ENCODE peak calls at places on chromosomes 2 and 18, in four cellular contexts. L is cardiac muscle cell, S is HCT116, B is psoas muscle. E is an unnamed sample.

GRCh38 chr18:41906528-41907256 is 48.3 kb upstream of the PIK3C3 start:
- DNase-seq in B (no peak), S (peak), L (peak), E (no peak)

GRCh38 chr2:132797551-132797950 is 127.5 kb upstream of the LYPD1 start:
- DNase-seq in S (no peak), L (peak), B (no peak), E (no peak)

GRCh38 chr2:165863816-165864221 is 69.8 kb upstream of the GALNT3 start:
- DNase-seq in S (no peak), L (no peak), B (no peak), E (no peak)

GRCh38 chr2:160472839-160473251 is 20.8 kb downstream of the RBMS1 start:
- DNase-seq in L (no peak), B (no peak), S (no peak), E (no peak)

GRCh38 chr2:205563646-205564045 is 118.7 kb upstream of the NRP2 start:
- DNase-seq in B (peak), L (peak), S (peak), E (no peak)

GRCh38 chr18:63409301-63409700 is 13.0 kb downstream of the VPS4B start:
- DNase-seq in L (no peak), S (no peak), B (no peak), E (no peak)

GRCh38 chr2:10311736-10312135 is 9.0 kb downstream of the HPCAL1 start:
- DNase-seq in B (no peak), L (no peak), S (no peak), E (no peak)

GRCh38 chr2:53820711-53821110 is 33.9 kb downstream of the ERLEC1 start:
- DNase-seq in B (no peak), S (no peak), L (no peak), E (no peak)

GRCh38 chr2:101696272-101697123 is 1.0 kb upstream of the MAP4K4 start:
- DNase-seq in L (peak), S (no peak), B (peak), E (no peak)

GRCh38 chr2:172409042-172409441 is 18.3 kb upstream of the ITGA6 start:
- DNase-seq in B (no peak), L (no peak), S (no peak), E (no peak)

GRCh38 chr2:147715807-147716206 is 129.0 kb upstream of the ACVR2A start:
- DNase-seq in B (no peak), L (peak), S (no peak), E (no peak)

GRCh38 chr2:154836622-154837021 is 138.1 kb downstream of the KCNJ3 start:
- DNase-seq in S (no peak), L (no peak), B (no peak), E (no peak)

GRCh38 chr2:128613876-128614275 is 295.2 kb upstream of the HS6ST1 start:
- DNase-seq in S (no peak), L (no peak), B (peak), E (no peak)

GRCh38 chr2:227471924-227472264 is at the start of gene AGFG1:
- DNase-seq in B (peak), L (peak), S (peak), E (peak)

DNA sequence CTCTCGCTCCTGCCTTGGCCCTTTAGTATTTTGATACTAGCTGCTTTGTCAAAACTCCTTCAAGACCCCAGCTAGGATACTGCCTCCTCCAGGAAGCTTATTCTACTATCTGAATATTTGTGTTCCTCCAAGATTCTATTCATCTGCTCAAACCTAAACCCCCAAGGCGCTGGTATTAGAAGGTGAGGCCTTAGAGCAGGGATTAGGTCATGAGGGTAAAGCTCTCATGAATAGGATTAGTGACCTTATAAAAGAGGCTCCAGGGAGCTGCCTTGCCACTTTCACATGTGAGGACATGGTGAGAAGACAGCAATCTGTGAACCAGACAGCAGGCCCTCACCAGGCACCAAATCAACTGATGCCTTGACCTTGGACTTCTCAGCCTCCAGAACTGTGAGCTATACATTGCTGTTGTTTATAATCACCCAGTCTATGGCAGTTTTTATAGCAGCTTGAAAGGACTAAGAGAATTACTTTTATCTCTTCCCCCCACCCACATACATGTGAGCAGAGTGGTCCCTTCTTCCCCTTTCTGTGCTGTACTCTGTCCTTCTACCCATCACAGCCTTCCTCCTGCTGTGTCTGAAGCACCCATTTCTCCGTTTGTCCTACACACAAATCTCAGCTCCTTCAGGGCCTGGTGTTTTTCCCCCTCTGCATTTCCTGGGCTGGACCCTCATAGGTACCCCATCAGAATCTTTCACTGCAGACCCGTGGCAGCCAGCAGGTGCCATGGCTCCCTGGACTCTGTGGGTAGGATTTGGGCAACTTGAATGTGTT is 54.5 kb downstream of the HS1BP3 start:
- DNase-seq in B (peak), S (no peak), L (no peak), E (peak)
- TF ChIP-seq CTCF in B (no peak), S (no peak), L (no peak), E (no peak)

DNA sequence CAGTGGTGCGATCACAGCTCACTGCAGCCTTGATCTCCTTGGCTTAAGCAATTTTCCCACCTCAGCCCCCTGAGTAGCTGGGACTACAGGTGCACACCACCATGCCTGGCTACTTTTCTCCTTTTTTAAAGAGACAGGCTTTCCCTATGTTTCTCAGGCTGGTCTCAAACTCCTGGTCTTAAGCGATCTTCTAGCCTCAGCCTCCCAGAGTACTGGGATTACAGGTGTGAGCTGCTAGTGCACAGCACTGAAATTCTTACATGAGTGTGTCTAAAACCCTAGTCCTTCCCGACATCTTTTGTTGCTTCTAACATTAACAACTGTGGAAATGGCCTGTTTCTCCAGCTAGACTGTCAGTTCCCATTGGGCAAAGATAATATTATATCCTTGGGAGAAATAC is 2.9 kb downstream of the UGP2 start:
- DNase-seq in S (no peak), L (no peak), B (no peak), E (no peak)
- H3K4me3 ChIP-seq in S (no peak), L (peak), B (peak), E (peak)

GRCh38 chr2:14524041-14524802 is 108.3 kb upstream of the LRATD1 start:
- DNase-seq in B (no peak), S (no peak), L (no peak), E (no peak)

GRCh38 chr2:14530506-14530905 is 102.0 kb upstream of the LRATD1 start:
- DNase-seq in L (no peak), S (no peak), B (no peak), E (no peak)

GRCh38 chr2:14520385-14520945 is 112.1 kb upstream of the LRATD1 start:
- DNase-seq in S (no peak), B (no peak), L (no peak), E (no peak)

GRCh38 chr2:14524803-14525080 is 107.8 kb upstream of the LRATD1 start:
- DNase-seq in B (no peak), L (no peak), S (no peak), E (no peak)
- H3K27ac ChIP-seq in B (no peak), L (no peak), S (no peak), E (no peak)

GRCh38 chr2:74648009-74648443 is at the start of gene M1AP:
- DNase-seq in B (no peak), S (peak), L (no peak), E (no peak)
- TF ChIP-seq CTCF in B (no peak), S (peak), L (peak), E (no peak)

DNA sequence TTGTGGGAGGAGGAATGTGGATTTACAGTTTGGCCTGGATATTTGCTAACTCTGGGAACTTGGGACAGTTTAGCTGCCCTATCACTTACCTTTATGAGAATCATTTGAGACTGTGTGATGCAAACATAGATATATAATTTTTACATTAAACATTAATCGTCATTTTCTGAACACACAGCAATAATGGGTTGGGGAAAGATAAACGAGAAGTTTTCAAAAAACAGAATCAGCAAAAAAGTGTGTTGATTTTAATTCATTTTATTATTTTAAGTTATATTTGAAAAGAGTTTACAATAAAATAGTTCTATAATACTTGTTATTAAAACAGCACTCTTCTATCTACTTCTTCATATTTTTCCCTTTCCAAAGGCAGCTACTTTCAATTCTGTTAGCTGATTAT is 813.3 kb downstream of the SLC4A3 start:
- DNase-seq in S (no peak), B (no peak), L (no peak), E (no peak)
- H3K4me3 ChIP-seq in S (no peak), B (no peak), L (no peak), E (no peak)

DNA sequence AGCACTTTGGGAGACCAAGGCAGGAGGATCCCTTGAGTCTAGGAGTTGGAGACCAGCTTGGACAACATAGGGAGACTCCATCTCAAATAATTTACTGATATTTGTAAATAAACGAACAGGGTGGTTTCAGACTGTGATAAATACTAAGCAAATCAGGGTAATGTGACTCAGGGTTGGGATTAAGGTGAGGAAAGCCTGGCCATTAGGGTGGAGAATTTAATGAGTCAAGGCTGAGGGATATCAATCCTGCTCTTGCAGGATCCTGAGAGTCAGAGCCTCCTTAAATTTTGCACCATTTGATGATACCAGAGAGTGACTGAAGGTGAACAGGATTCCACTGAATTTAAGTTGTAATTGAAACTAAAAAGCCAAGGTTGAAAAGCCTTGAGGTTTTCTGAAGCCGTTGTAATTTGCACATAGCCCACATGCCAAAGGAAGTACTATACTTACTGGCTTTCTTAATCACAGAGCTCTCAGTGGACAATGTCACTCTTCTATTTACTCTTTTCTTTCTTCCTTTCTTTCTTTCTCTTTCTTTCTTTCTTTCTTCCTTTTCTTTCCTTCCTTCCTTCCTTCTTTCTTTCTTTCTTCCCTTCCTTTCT is 28.6 kb upstream of the AP1S3 start:
- DNase-seq in B (no peak), S (no peak), L (no peak), E (no peak)
- H3K27ac ChIP-seq in B (no peak), S (no peak), L (no peak), E (no peak)